ENCODE peak calls at places on chromosomes 16 and 17, in five cellular contexts. One of them, this sample, is unnamed.
A peak's percentile ranks its signal among the peaks of the same experiment; 100 is the strongest.

GRCh38 chr16:28982418-28982817 is 2.4 kb upstream of the LAT start:
- DNase-seq in AG04450: no peak
- DNase-seq in bronchial epithelial cell: no peak
- DNase-seq in left ventricle myocardium inferior: no peak
- DNase-seq in IMR-90: no peak
- DNase-seq in this sample: no peak

GRCh38 chr17:66331038-66331816 is 28.8 kb downstream of the PRKCA start:
- DNase-seq in AG04450: no peak
- DNase-seq in left ventricle myocardium inferior: no peak
- DNase-seq in IMR-90: no peak
- DNase-seq in bronchial epithelial cell: no peak
- DNase-seq in this sample: no peak

GRCh38 chr17:48051278-48051677 is 3.1 kb downstream of the NFE2L1 start:
- DNase-seq in bronchial epithelial cell: no peak
- DNase-seq in AG04450: no peak
- DNase-seq in left ventricle myocardium inferior: no peak
- DNase-seq in IMR-90: no peak
- DNase-seq in this sample: no peak

GRCh38 chr16:88320947-88321634 is 61.7 kb upstream of the ZNF469 start:
- DNase-seq in left ventricle myocardium inferior: no peak
- DNase-seq in bronchial epithelial cell: no peak
- DNase-seq in AG04450: no peak
- DNase-seq in IMR-90: no peak
- DNase-seq in this sample: no peak

GRCh38 chr16:84735846-84736586 is 36.2 kb downstream of the USP10 start:
- DNase-seq in bronchial epithelial cell: no peak
- DNase-seq in AG04450: no peak
- DNase-seq in IMR-90: no peak
- DNase-seq in left ventricle myocardium inferior: no peak
- DNase-seq in this sample: no peak

GRCh38 chr17:8151641-8152111 is 528 bp downstream of the PER1 start:
- DNase-seq in AG04450: no peak
- DNase-seq in left ventricle myocardium inferior: peak; percentile 96
- DNase-seq in IMR-90: peak; percentile 67
- DNase-seq in bronchial epithelial cell: peak; percentile 29
- DNase-seq in this sample: peak; percentile 71

GRCh38 chr17:45020354-45021138 is 30.9 kb downstream of the DCAKD start:
- DNase-seq in bronchial epithelial cell: no peak
- DNase-seq in left ventricle myocardium inferior: no peak
- DNase-seq in AG04450: no peak
- DNase-seq in IMR-90: peak; percentile 22
- DNase-seq in this sample: peak; percentile 53

GRCh38 chr16:84547539-84548058 is 43.1 kb upstream of the MEAK7 start:
- DNase-seq in IMR-90: no peak
- DNase-seq in AG04450: no peak
- DNase-seq in bronchial epithelial cell: no peak
- DNase-seq in left ventricle myocardium inferior: no peak
- DNase-seq in this sample: no peak

GRCh38 chr16:84485255-84486010 is 19.0 kb downstream of the MEAK7 start:
- DNase-seq in IMR-90: no peak
- DNase-seq in AG04450: no peak
- DNase-seq in left ventricle myocardium inferior: no peak
- DNase-seq in bronchial epithelial cell: no peak
- DNase-seq in this sample: no peak

GRCh38 chr16:82061861-82062525 is 26.9 kb downstream of the HSD17B2 start:
- DNase-seq in AG04450: no peak
- DNase-seq in IMR-90: peak; percentile 22
- DNase-seq in bronchial epithelial cell: peak; percentile 63
- DNase-seq in left ventricle myocardium inferior: no peak
- DNase-seq in this sample: peak; percentile 26

GRCh38 chr16:11949527-11949926 is 7.7 kb upstream of the NPIPB2 start:
- DNase-seq in IMR-90: peak; percentile 47
- DNase-seq in AG04450: no peak
- DNase-seq in bronchial epithelial cell: peak; percentile 44
- DNase-seq in left ventricle myocardium inferior: no peak
- DNase-seq in this sample: peak; percentile 35

GRCh38 chr16:9854665-9855064 is 327.6 kb downstream of the GRIN2A start:
- DNase-seq in IMR-90: no peak
- DNase-seq in AG04450: no peak
- DNase-seq in left ventricle myocardium inferior: no peak
- DNase-seq in bronchial epithelial cell: peak; percentile 80
- DNase-seq in this sample: peak; percentile 37

GRCh38 chr17:4945176-4945943 is 3.0 kb downstream of the PFN1 start:
- DNase-seq in bronchial epithelial cell: peak; percentile 92
- DNase-seq in AG04450: peak; percentile 75
- DNase-seq in IMR-90: peak; percentile 93
- DNase-seq in left ventricle myocardium inferior: peak; percentile 72
- DNase-seq in this sample: peak; percentile 86

GRCh38 chr17:39361064-39361463 is 40.4 kb downstream of the FBXL20 start:
- DNase-seq in bronchial epithelial cell: no peak
- DNase-seq in AG04450: no peak
- DNase-seq in left ventricle myocardium inferior: no peak
- DNase-seq in IMR-90: no peak
- DNase-seq in this sample: no peak

GRCh38 chr16:797120-797420 is 3.5 kb downstream of the GNG13 start:
- DNase-seq in AG04450: no peak
- DNase-seq in left ventricle myocardium inferior: no peak
- DNase-seq in IMR-90: no peak
- DNase-seq in bronchial epithelial cell: no peak
- DNase-seq in this sample: no peak

GRCh38 chr16:31080035-31080629 is 5.9 kb downstream of the ZNF646 start:
- DNase-seq in IMR-90: no peak
- DNase-seq in left ventricle myocardium inferior: no peak
- DNase-seq in AG04450: no peak
- DNase-seq in bronchial epithelial cell: no peak
- DNase-seq in this sample: no peak

GRCh38 chr17:17179371-17179827 is 26.7 kb downstream of the PLD6 start:
- DNase-seq in left ventricle myocardium inferior: no peak
- DNase-seq in bronchial epithelial cell: peak; percentile 52
- DNase-seq in IMR-90: peak; percentile 31
- DNase-seq in AG04450: no peak
- DNase-seq in this sample: no peak

DNA sequence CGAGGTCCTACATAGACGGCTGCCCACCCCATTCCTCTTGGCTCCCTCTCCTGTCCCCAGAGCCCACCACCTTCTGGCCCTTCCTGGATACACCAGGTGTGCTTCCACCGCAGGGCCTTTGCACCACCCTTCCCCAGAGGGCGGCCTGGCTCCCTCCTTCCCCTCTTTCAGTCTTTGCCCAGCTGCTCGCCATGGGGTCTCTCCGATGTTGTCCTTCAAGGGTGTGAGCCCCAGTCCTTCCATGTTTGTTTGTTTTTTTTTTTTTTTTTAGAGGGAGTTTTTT is 4.1 kb downstream of the RNF213 start:
- DNase-seq in bronchial epithelial cell: no peak
- DNase-seq in left ventricle myocardium inferior: no peak
- DNase-seq in IMR-90: no peak
- DNase-seq in AG04450: no peak
- DNase-seq in this sample: no peak
- H3K4me3 ChIP-seq in bronchial epithelial cell: no peak overlapping the region
- H3K4me3 ChIP-seq in left ventricle myocardium inferior: peak overlapping the region; percentile 97
- H3K4me3 ChIP-seq in IMR-90: no peak overlapping the region
- H3K4me3 ChIP-seq in AG04450: no peak overlapping the region
- H3K4me3 ChIP-seq in this sample: no peak overlapping the region

GRCh38 chr16:62135903-62136302 is 99.7 kb upstream of the CDH8 start:
- DNase-seq in IMR-90: no peak
- DNase-seq in bronchial epithelial cell: no peak
- DNase-seq in AG04450: no peak
- DNase-seq in left ventricle myocardium inferior: no peak
- DNase-seq in this sample: peak; percentile 49
- TF ChIP-seq CTCF in IMR-90: no peak
- TF ChIP-seq CTCF in bronchial epithelial cell: no peak
- TF ChIP-seq CTCF in AG04450: no peak
- TF ChIP-seq CTCF in left ventricle myocardium inferior: no peak
- TF ChIP-seq CTCF in this sample: no peak

DNA sequence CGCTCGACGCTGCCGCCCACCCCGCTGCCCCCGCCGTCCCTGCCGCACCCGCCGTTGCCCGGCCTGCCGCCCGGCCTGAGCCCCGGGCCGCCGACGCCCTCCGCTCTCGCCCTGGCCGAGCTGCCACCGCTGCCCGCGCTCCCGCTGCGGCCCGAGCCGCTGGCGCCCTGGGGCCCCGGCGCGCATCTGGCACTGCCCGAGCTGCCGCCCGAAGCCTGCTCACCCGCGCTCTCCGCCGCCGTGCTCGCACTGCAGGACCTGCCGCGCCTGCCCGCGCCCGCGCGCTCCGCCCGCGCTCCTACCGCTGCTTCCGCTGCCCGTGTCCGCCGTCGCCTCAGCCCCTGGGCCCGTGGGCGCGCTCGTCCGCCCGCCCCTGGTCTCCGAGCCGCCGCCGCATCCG is 8.4 kb upstream of the CLDN9 start:
- DNase-seq in AG04450: no peak
- DNase-seq in bronchial epithelial cell: no peak
- DNase-seq in IMR-90: no peak
- DNase-seq in left ventricle myocardium inferior: no peak
- DNase-seq in this sample: no peak
- H3K4me3 ChIP-seq in AG04450: no peak overlapping the region
- H3K4me3 ChIP-seq in bronchial epithelial cell: peak overlapping the region; percentile 47
- H3K4me3 ChIP-seq in IMR-90: peak overlapping the region; percentile 19
- H3K4me3 ChIP-seq in left ventricle myocardium inferior: peak overlapping the region; percentile 60
- H3K4me3 ChIP-seq in this sample: no peak overlapping the region

DNA sequence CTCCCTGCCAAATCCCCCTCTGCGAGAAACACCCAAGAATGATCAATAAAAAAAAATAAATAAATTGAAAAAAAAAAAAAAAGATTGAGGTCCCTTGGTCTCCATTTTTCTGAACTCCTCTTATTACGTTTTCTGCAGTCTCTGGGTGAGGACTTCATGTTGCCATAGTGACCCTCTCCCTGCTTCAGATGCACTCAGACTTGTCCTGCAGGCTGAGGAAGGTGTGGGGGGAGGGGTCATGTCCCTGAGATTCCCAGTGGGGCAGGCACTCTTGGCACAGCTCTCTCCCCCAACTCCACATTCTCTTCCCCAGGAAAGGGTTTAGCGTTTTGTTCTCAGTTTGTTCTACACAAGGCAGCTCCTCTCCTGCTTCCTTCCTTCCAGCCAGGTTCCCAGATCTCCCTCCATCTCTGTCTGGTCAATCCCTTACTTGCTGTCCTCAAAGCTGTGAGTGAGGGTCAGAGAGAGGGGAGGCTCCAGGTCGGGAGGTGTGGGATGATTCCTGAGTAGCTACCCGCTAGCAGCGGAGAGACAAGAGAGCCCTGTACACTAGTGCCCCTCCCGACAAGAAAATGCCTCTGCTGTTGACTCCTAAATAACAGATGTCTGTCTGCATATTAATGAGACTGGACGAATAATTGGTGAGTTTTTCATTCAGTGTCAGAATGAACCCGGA is 9.1 kb downstream of the RND2 start:
- DNase-seq in left ventricle myocardium inferior: no peak
- DNase-seq in IMR-90: no peak
- DNase-seq in bronchial epithelial cell: no peak
- DNase-seq in AG04450: no peak
- DNase-seq in this sample: no peak
- TF ChIP-seq CTCF in left ventricle myocardium inferior: no peak
- TF ChIP-seq CTCF in IMR-90: no peak
- TF ChIP-seq CTCF in bronchial epithelial cell: no peak
- TF ChIP-seq CTCF in AG04450: no peak
- TF ChIP-seq CTCF in this sample: no peak

GRCh38 chr17:1299729-1300579 is 20.5 kb downstream of the TRARG1 start:
- DNase-seq in AG04450: no peak
- DNase-seq in IMR-90: no peak
- DNase-seq in bronchial epithelial cell: no peak
- DNase-seq in left ventricle myocardium inferior: peak; percentile 44
- DNase-seq in this sample: no peak

GRCh38 chr17:1300580-1300905 is 21.1 kb downstream of the TRARG1 start:
- DNase-seq in bronchial epithelial cell: no peak
- DNase-seq in left ventricle myocardium inferior: no peak
- DNase-seq in AG04450: no peak
- DNase-seq in IMR-90: no peak
- DNase-seq in this sample: no peak

GRCh38 chr17:1302761-1303160 is 23.3 kb downstream of the TRARG1 start:
- DNase-seq in AG04450: no peak
- DNase-seq in bronchial epithelial cell: no peak
- DNase-seq in IMR-90: no peak
- DNase-seq in left ventricle myocardium inferior: no peak
- DNase-seq in this sample: no peak

GRCh38 chr17:1301546-1301945 is 22.1 kb downstream of the TRARG1 start:
- DNase-seq in AG04450: no peak
- DNase-seq in bronchial epithelial cell: no peak
- DNase-seq in IMR-90: no peak
- DNase-seq in left ventricle myocardium inferior: no peak
- DNase-seq in this sample: no peak

DNA sequence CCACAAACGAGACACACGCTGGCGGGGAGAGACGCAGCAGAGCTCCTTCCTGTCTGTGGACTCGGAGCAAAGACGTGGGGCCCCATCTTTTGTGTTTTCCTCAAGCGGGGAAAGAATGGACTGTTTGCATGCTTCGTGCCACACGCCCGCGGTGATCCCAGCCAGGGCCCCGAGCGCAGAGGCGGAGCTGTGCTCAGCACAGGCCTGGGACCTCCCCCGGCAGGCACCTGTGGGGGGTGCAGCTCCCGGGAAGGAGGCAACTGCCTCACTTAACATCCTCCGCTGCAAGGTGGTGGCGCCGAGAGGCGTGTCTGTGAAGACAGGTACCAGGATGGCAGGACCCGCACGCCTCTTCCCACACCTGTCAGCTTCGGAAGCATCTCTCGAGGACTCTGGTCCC is 19.2 kb downstream of the TRARG1 start:
- DNase-seq in AG04450: no peak
- DNase-seq in bronchial epithelial cell: no peak
- DNase-seq in left ventricle myocardium inferior: no peak
- DNase-seq in IMR-90: no peak
- DNase-seq in this sample: no peak
- H3K4me3 ChIP-seq in AG04450: no peak overlapping the region
- H3K4me3 ChIP-seq in bronchial epithelial cell: no peak overlapping the region
- H3K4me3 ChIP-seq in left ventricle myocardium inferior: no peak overlapping the region
- H3K4me3 ChIP-seq in IMR-90: no peak overlapping the region
- H3K4me3 ChIP-seq in this sample: no peak overlapping the region

GRCh38 chr17:49896222-49896621 is 48.4 kb upstream of the TAC4 start:
- DNase-seq in bronchial epithelial cell: no peak
- DNase-seq in left ventricle myocardium inferior: no peak
- DNase-seq in AG04450: no peak
- DNase-seq in IMR-90: no peak
- DNase-seq in this sample: no peak

GRCh38 chr17:49899588-49899987 is 51.7 kb upstream of the TAC4 start:
- DNase-seq in bronchial epithelial cell: no peak
- DNase-seq in IMR-90: no peak
- DNase-seq in left ventricle myocardium inferior: no peak
- DNase-seq in AG04450: no peak
- DNase-seq in this sample: no peak

GRCh38 chr17:49896860-49897259 is 49.0 kb upstream of the TAC4 start:
- DNase-seq in left ventricle myocardium inferior: no peak
- DNase-seq in IMR-90: no peak
- DNase-seq in AG04450: no peak
- DNase-seq in bronchial epithelial cell: no peak
- DNase-seq in this sample: no peak

GRCh38 chr17:49901460-49902331 is 53.8 kb upstream of the TAC4 start:
- DNase-seq in IMR-90: no peak
- DNase-seq in left ventricle myocardium inferior: no peak
- DNase-seq in bronchial epithelial cell: peak; percentile 12
- DNase-seq in AG04450: no peak
- DNase-seq in this sample: no peak

GRCh38 chr17:49898547-49899490 is 51.0 kb upstream of the TAC4 start:
- DNase-seq in bronchial epithelial cell: peak; percentile 11
- DNase-seq in AG04450: no peak
- DNase-seq in IMR-90: no peak
- DNase-seq in left ventricle myocardium inferior: no peak
- DNase-seq in this sample: no peak
- TF ChIP-seq CTCF in bronchial epithelial cell: peak; percentile 32
- TF ChIP-seq CTCF in AG04450: peak; percentile 11
- TF ChIP-seq CTCF in IMR-90: no peak
- TF ChIP-seq CTCF in left ventricle myocardium inferior: no peak
- TF ChIP-seq CTCF in this sample: peak; percentile 20

This sample was measured in astrocyte of the spinal cord.